ENCODE peak calls at places on chromosomes 4 and X, in eight cellular contexts. One of them, this sample, is unnamed.
A peak's percentile ranks its signal among the peaks of the same experiment; 100 is the strongest.

GRCh38 chrX:53133400-53133799 is 39.5 kb downstream of the KANTR start:
- DNase-seq in activated naive CD4-positive, alpha-beta T cell treated with Interleukin-2 at 50 U/mL for 16 hours: no peak
- DNase-seq in endodermal cell: no peak
- DNase-seq in choroid plexus epithelial cell: no peak
- DNase-seq in ecto neural progenitor cell: no peak
- DNase-seq in GM04504: no peak
- DNase-seq in GM13977: no peak
- DNase-seq in H7: no peak
- DNase-seq in this sample: no peak

GRCh38 chr4:139563515-139563914 is 7.5 kb upstream of the SETD7 start:
- DNase-seq in activated naive CD4-positive, alpha-beta T cell treated with Interleukin-2 at 50 U/mL for 16 hours: no peak
- DNase-seq in endodermal cell: no peak
- DNase-seq in choroid plexus epithelial cell: no peak
- DNase-seq in ecto neural progenitor cell: no peak
- DNase-seq in GM04504: no peak
- DNase-seq in GM13977: no peak
- DNase-seq in H7: no peak
- DNase-seq in this sample: no peak

GRCh38 chr4:168511780-168512467 is 15.1 kb downstream of the PALLD start:
- DNase-seq in activated naive CD4-positive, alpha-beta T cell treated with Interleukin-2 at 50 U/mL for 16 hours: peak; percentile 62
- DNase-seq in endodermal cell: no peak
- DNase-seq in choroid plexus epithelial cell: no peak
- DNase-seq in ecto neural progenitor cell: no peak
- DNase-seq in GM04504: no peak
- DNase-seq in GM13977: no peak
- DNase-seq in H7: no peak
- DNase-seq in this sample: no peak

GRCh38 chr4:165326831-165327210 is 648 bp upstream of the MSMO1 start:
- DNase-seq in activated naive CD4-positive, alpha-beta T cell treated with Interleukin-2 at 50 U/mL for 16 hours: no peak
- DNase-seq in endodermal cell: peak; percentile 79
- DNase-seq in choroid plexus epithelial cell: peak; percentile 48
- DNase-seq in ecto neural progenitor cell: no peak
- DNase-seq in GM04504: no peak
- DNase-seq in GM13977: peak; percentile 35
- DNase-seq in H7: peak; percentile 66
- DNase-seq in this sample: no peak

GRCh38 chrX:103919336-103919682 is 43.1 kb upstream of the TMSB15B start:
- DNase-seq in activated naive CD4-positive, alpha-beta T cell treated with Interleukin-2 at 50 U/mL for 16 hours: peak; percentile 27
- DNase-seq in endodermal cell: no peak
- DNase-seq in choroid plexus epithelial cell: peak; percentile 59
- DNase-seq in ecto neural progenitor cell: no peak
- DNase-seq in GM04504: no peak
- DNase-seq in GM13977: no peak
- DNase-seq in H7: peak; percentile 56
- DNase-seq in this sample: no peak

GRCh38 chrX:115023139-115023538 is 5.7 kb upstream of the IL13RA2 start:
- DNase-seq in activated naive CD4-positive, alpha-beta T cell treated with Interleukin-2 at 50 U/mL for 16 hours: no peak
- DNase-seq in endodermal cell: no peak
- DNase-seq in choroid plexus epithelial cell: peak; percentile 52
- DNase-seq in ecto neural progenitor cell: no peak
- DNase-seq in GM04504: peak; percentile 52
- DNase-seq in GM13977: no peak
- DNase-seq in H7: no peak
- DNase-seq in this sample: peak; percentile 43

GRCh38 chr4:169090479-169091215 is 80.6 kb upstream of the CBR4 start:
- DNase-seq in activated naive CD4-positive, alpha-beta T cell treated with Interleukin-2 at 50 U/mL for 16 hours: no peak
- DNase-seq in endodermal cell: no peak
- DNase-seq in choroid plexus epithelial cell: no peak
- DNase-seq in ecto neural progenitor cell: no peak
- DNase-seq in GM04504: no peak
- DNase-seq in GM13977: no peak
- DNase-seq in H7: no peak
- DNase-seq in this sample: no peak

GRCh38 chr4:89837385-89837995 is 529 bp upstream of the SNCA start:
- DNase-seq in activated naive CD4-positive, alpha-beta T cell treated with Interleukin-2 at 50 U/mL for 16 hours: peak; percentile 14
- DNase-seq in endodermal cell: peak; percentile 91
- DNase-seq in choroid plexus epithelial cell: peak; percentile 37
- DNase-seq in ecto neural progenitor cell: no peak
- DNase-seq in GM04504: no peak
- DNase-seq in GM13977: peak; percentile 51
- DNase-seq in H7: peak; percentile 71
- DNase-seq in this sample: no peak

GRCh38 chr4:89434364-89434988 is 126.9 kb upstream of the GPRIN3 start:
- DNase-seq in activated naive CD4-positive, alpha-beta T cell treated with Interleukin-2 at 50 U/mL for 16 hours: no peak
- DNase-seq in endodermal cell: no peak
- DNase-seq in choroid plexus epithelial cell: peak; percentile 74
- DNase-seq in ecto neural progenitor cell: no peak
- DNase-seq in GM04504: peak; percentile 11
- DNase-seq in GM13977: peak; percentile 35
- DNase-seq in H7: peak; percentile 8
- DNase-seq in this sample: no peak

GRCh38 chrX:85499400-85499799 is 119.9 kb upstream of the POF1B start:
- DNase-seq in activated naive CD4-positive, alpha-beta T cell treated with Interleukin-2 at 50 U/mL for 16 hours: no peak
- DNase-seq in endodermal cell: no peak
- DNase-seq in choroid plexus epithelial cell: no peak
- DNase-seq in ecto neural progenitor cell: no peak
- DNase-seq in GM04504: no peak
- DNase-seq in GM13977: no peak
- DNase-seq in H7: no peak
- DNase-seq in this sample: no peak

GRCh38 chr4:99394913-99395312 is 40.2 kb downstream of the ADH7 start:
- DNase-seq in activated naive CD4-positive, alpha-beta T cell treated with Interleukin-2 at 50 U/mL for 16 hours: no peak
- DNase-seq in endodermal cell: no peak
- DNase-seq in choroid plexus epithelial cell: no peak
- DNase-seq in ecto neural progenitor cell: no peak
- DNase-seq in GM04504: no peak
- DNase-seq in GM13977: no peak
- DNase-seq in H7: no peak
- DNase-seq in this sample: no peak

GRCh38 chr4:54231419-54232150 is 2.5 kb downstream of the PDGFRA start:
- DNase-seq in activated naive CD4-positive, alpha-beta T cell treated with Interleukin-2 at 50 U/mL for 16 hours: no peak
- DNase-seq in endodermal cell: peak; percentile 76
- DNase-seq in choroid plexus epithelial cell: peak; percentile 65
- DNase-seq in ecto neural progenitor cell: peak; percentile 67
- DNase-seq in GM04504: no peak
- DNase-seq in GM13977: peak; percentile 35
- DNase-seq in H7: peak; percentile 84
- DNase-seq in this sample: no peak